ENCODE peak calls at places on chromosomes 4 and X, in four cellular contexts. One of them, this sample, is unnamed.

GRCh38 chr4:8333726-8334460 is 64.3 kb downstream of the HTRA3 start:
- DNase-seq in K562: no peak
- DNase-seq in GM12878: no peak
- DNase-seq in HepG2: no peak
- DNase-seq in this sample: no peak

GRCh38 chrX:2967584-2967983 is 38.4 kb upstream of the ARSD start:
- DNase-seq in K562: no peak
- DNase-seq in GM12878: no peak
- DNase-seq in HepG2: no peak
- DNase-seq in this sample: no peak

GRCh38 chr4:5638316-5638715 is 70.0 kb downstream of the EVC2 start:
- DNase-seq in K562: no peak
- DNase-seq in GM12878: no peak
- DNase-seq in HepG2: no peak
- DNase-seq in this sample: peak

GRCh38 chr4:149836546-149836945 is 20.9 kb upstream of the IQCM start:
- DNase-seq in K562: no peak
- DNase-seq in GM12878: no peak
- DNase-seq in HepG2: no peak
- DNase-seq in this sample: no peak

GRCh38 chr4:180057891-180058643 is 2185.1 kb upstream of the TENM3 start:
- DNase-seq in K562: no peak
- DNase-seq in GM12878: no peak
- DNase-seq in HepG2: no peak
- DNase-seq in this sample: peak

GRCh38 chr4:24063771-24064170 is 173.9 kb upstream of the PPARGC1A start:
- DNase-seq in K562: no peak
- DNase-seq in GM12878: no peak
- DNase-seq in HepG2: no peak
- DNase-seq in this sample: no peak

GRCh38 chrX:120316587-120317283 is 5.5 kb upstream of the TMEM255A start:
- DNase-seq in K562: no peak
- DNase-seq in GM12878: no peak
- DNase-seq in HepG2: no peak
- DNase-seq in this sample: no peak

GRCh38 chrX:153708415-153708814 is 15.8 kb downstream of the BCAP31 start:
- DNase-seq in K562: peak
- DNase-seq in GM12878: no peak
- DNase-seq in HepG2: peak
- DNase-seq in this sample: peak

GRCh38 chr4:123952530-123953274 is 556.1 kb downstream of the SPRY1 start:
- DNase-seq in K562: no peak
- DNase-seq in GM12878: no peak
- DNase-seq in HepG2: no peak
- DNase-seq in this sample: no peak

GRCh38 chr4:186657766-186658165 is 65.9 kb downstream of the FAT1 start:
- DNase-seq in K562: no peak
- DNase-seq in GM12878: no peak
- DNase-seq in HepG2: peak
- DNase-seq in this sample: no peak

GRCh38 chr4:107718351-107718965 is 1.6 kb downstream of the PAPSS1 start:
- DNase-seq in K562: no peak
- DNase-seq in GM12878: peak
- DNase-seq in HepG2: no peak
- DNase-seq in this sample: no peak

GRCh38 chr4:138757432-138757831 is 258.1 kb upstream of the NOCT start:
- DNase-seq in K562: no peak
- DNase-seq in GM12878: no peak
- DNase-seq in HepG2: no peak
- DNase-seq in this sample: no peak

GRCh38 chrX:103073442-103073841 is 9.5 kb upstream of the BEX1 start:
- DNase-seq in K562: no peak
- DNase-seq in GM12878: no peak
- DNase-seq in HepG2: no peak
- DNase-seq in this sample: no peak

DNA sequence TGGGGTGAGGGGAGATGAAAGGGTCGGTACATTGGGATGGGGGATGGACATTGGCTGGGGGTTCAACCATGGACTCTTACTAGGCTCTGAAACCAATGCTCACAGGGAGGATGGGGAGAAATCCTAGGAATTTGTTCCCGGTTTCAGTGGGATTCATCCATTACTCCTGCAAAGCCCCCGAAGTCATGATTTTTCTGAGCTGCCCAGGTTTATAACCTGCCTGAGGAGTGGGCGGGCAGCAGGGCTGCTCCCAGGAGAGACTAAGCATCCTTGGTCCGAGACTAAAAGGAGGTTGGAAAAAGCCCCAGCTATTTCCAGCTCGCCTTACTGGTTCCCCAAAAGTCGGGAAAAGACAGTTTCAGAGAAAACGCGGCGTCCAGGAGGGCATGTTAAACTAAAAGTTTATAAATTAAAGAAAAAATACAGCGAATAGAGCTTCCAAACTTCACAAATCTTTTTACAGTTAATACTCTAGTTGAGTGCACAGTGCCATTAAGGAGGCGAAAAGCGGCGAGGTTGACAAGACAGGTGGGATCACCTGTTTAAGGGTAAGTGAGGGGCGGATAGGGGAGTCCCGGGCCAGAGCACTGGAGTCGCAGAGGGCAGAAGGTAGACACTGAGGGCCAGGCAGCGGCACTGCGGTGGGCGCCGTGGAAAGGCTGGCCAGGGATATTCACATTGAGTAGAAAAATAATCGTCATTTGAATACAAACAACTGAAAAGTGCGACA is 3.7 kb downstream of the NKX3-2 start:
- DNase-seq in K562: no peak
- DNase-seq in GM12878: no peak
- DNase-seq in HepG2: no peak
- DNase-seq in this sample: no peak
- TF ChIP-seq POLR2AphosphoS2 in K562: no peak
- TF ChIP-seq POLR2AphosphoS2 in GM12878: no peak
- TF ChIP-seq POLR2AphosphoS2 in HepG2: no peak
- TF ChIP-seq POLR2AphosphoS2 in this sample: no peak

GRCh38 chrX:139642241-139642927 is 65.6 kb downstream of the MCF2 start:
- DNase-seq in K562: no peak
- DNase-seq in GM12878: no peak
- DNase-seq in HepG2: no peak
- DNase-seq in this sample: no peak
- TF ChIP-seq POLR2AphosphoS2 in K562: no peak
- TF ChIP-seq POLR2AphosphoS2 in GM12878: no peak
- TF ChIP-seq POLR2AphosphoS2 in HepG2: no peak
- TF ChIP-seq POLR2AphosphoS2 in this sample: no peak

DNA sequence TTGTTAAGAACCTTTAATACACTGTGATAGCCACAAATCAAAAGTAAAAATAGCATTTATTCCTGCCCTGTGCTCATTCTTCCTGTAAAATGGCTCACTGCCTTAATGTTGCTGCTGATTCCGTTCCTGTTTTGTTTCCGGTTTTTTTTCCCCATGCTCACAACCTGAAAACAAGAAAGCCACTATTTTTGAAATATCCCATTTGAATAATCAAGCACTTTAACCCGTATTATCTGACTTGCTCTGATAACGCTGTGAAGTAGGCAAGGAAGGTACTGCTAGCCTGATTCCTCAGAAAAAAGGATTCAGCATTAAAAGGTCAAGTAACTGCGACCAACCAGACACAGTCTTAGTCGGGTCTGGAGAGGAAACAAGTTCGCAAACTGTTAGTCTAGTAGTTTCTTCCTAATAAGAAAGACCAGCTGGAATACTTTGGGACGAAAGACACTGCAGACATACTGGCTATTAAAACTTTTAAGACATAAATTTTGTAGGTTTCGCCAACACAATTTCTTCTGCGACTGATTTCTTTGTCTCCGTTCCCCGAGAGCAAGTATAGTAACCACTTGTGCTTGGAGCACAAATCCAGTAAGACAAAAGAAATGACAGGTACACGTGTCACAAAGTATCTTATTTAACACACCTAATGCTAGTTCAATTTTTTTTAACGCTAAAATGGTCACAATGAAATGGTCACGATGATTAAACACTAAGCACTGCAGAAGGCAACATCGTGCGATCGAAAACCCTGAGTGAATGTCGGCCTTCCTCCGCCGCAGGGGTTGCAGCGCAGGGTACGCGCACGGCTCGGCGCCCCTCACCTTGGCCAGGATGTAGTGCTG is 799 bp downstream of the COX18 start:
- DNase-seq in K562: peak
- DNase-seq in GM12878: peak
- DNase-seq in HepG2: peak
- DNase-seq in this sample: no peak
- TF ChIP-seq POLR2AphosphoS2 in K562: peak
- TF ChIP-seq POLR2AphosphoS2 in GM12878: no peak
- TF ChIP-seq POLR2AphosphoS2 in HepG2: no peak
- TF ChIP-seq POLR2AphosphoS2 in this sample: no peak

DNA sequence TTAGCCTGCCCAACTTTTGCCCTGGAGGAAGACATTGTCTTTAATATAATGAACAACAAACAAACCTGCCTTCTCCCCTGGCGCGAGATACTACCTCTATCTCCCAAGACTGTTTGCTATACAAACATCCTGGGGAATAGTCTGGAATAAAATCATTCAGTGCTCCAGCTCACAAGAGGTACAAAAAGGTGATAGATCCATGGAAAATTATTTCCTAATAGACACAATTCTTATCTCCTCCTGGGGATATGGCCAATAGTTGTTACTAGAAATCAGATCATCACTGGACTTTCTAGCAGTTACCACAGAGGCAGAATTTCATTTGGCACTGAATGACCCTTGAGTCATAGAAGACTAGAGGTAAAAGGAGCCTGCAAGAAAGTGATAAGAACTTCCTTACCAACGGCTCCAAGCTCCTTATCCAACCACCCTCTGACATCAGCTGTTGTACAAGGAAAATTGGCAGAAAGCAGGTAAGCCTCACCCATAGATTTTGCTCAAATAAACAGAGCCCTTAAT is 38.1 kb downstream of the MID1 start:
- DNase-seq in K562: peak
- DNase-seq in GM12878: no peak
- DNase-seq in HepG2: no peak
- DNase-seq in this sample: no peak
- TF ChIP-seq POLR2AphosphoS2 in K562: no peak
- TF ChIP-seq POLR2AphosphoS2 in GM12878: no peak
- TF ChIP-seq POLR2AphosphoS2 in HepG2: no peak
- TF ChIP-seq POLR2AphosphoS2 in this sample: no peak

DNA sequence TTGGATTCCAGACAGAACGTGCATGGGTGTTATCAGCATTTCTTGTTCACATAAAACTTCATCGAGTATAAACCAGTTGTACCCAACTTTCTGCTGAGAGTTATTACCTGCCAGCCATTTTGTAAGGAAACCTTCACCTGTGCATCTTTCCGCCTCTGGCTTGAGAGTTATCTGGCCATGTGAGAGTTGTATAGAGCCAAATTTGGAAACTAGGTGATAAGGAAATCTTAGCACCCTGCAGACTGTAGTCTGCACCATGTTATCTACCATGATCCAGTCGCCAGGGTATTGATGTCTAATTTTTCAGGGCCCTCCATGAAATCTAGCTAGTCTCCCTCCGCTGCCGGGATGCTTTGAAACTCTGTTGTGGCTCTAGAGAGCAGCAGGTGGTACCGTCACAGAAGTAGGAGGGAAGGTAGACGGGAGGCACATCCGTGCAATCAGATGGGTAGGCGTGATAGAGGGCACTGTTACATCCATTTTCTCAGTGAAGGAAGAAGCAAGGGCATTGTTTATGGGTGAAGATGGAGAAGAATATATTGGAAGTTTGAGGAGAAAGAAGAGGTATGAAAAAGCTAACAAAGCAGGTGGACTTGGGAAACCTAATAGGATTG is 1.2 kb downstream of the ANAPC4 start:
- DNase-seq in K562: no peak
- DNase-seq in GM12878: no peak
- DNase-seq in HepG2: no peak
- DNase-seq in this sample: no peak
- TF ChIP-seq POLR2AphosphoS2 in K562: no peak
- TF ChIP-seq POLR2AphosphoS2 in GM12878: no peak
- TF ChIP-seq POLR2AphosphoS2 in HepG2: no peak
- TF ChIP-seq POLR2AphosphoS2 in this sample: no peak

DNA sequence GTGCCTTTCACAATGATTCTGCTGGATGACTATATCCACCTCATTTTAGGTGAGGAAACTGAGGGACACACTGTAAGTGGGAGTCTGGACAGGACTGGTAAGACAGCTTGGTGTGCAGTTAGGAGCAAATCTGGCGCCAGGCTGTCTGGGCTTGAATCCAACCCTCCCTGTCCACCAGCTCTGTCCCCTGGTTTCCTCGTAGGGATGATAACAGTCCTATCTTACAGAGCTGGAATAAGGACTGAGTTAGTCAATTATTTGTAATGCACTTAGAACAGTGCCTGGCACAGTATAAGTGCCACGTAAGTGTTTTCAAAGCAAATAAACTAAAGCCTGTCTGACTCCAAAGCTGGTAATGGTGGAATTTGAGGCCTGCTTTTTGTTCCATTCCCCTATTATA is 101.9 kb downstream of the UCHL1 start:
- DNase-seq in K562: no peak
- DNase-seq in GM12878: no peak
- DNase-seq in HepG2: no peak
- DNase-seq in this sample: no peak
- TF ChIP-seq POLR2AphosphoS2 in K562: no peak
- TF ChIP-seq POLR2AphosphoS2 in GM12878: no peak
- TF ChIP-seq POLR2AphosphoS2 in HepG2: no peak
- TF ChIP-seq POLR2AphosphoS2 in this sample: no peak

GRCh38 chr4:166172619-166173018 is 299.6 kb downstream of the TLL1 start:
- DNase-seq in K562: no peak
- DNase-seq in GM12878: no peak
- DNase-seq in HepG2: no peak
- DNase-seq in this sample: no peak

GRCh38 chr4:166174717-166175510 is 301.9 kb downstream of the TLL1 start:
- DNase-seq in K562: no peak
- DNase-seq in GM12878: no peak
- DNase-seq in HepG2: no peak
- DNase-seq in this sample: peak

GRCh38 chr4:166165829-166166420 is 292.9 kb downstream of the TLL1 start:
- DNase-seq in K562: peak
- DNase-seq in GM12878: peak
- DNase-seq in HepG2: peak
- DNase-seq in this sample: peak

GRCh38 chr4:166169111-166169510 is 296.1 kb downstream of the TLL1 start:
- DNase-seq in K562: no peak
- DNase-seq in GM12878: no peak
- DNase-seq in HepG2: peak
- DNase-seq in this sample: no peak
- TF ChIP-seq POLR2AphosphoS2 in K562: no peak
- TF ChIP-seq POLR2AphosphoS2 in GM12878: no peak
- TF ChIP-seq POLR2AphosphoS2 in HepG2: no peak
- TF ChIP-seq POLR2AphosphoS2 in this sample: no peak

GRCh38 chr4:159390648-159391047 is 287.8 kb downstream of the RAPGEF2 start:
- DNase-seq in K562: no peak
- DNase-seq in GM12878: no peak
- DNase-seq in HepG2: peak
- DNase-seq in this sample: peak
- TF ChIP-seq POLR2AphosphoS2 in K562: no peak
- TF ChIP-seq POLR2AphosphoS2 in GM12878: no peak
- TF ChIP-seq POLR2AphosphoS2 in HepG2: no peak
- TF ChIP-seq POLR2AphosphoS2 in this sample: no peak

This sample was measured in A549.